ENCODE peak calls at places on chromosomes 5 and 9, in seven cellular contexts. Y is neural progenitor cell, N is uterus, X is spleen, C is GM06990, V is Panc1, Q is kidney. U is an unnamed sample.

GRCh38 chr9:98971168-98971914 is 27.6 kb downstream of the COL15A1 start:
- DNase-seq in Y (no peak), N (no peak), Q (no peak), V (no peak), C (no peak), X (no peak), U (no peak)

GRCh38 chr9:134053401-134053871 is 14.4 kb downstream of the BRD3 start:
- DNase-seq in Y (no peak), V (no peak), N (no peak), X (peak), Q (peak), C (no peak), U (no peak)

GRCh38 chr5:153546566-153546965 is 56.1 kb downstream of the GRIA1 start:
- DNase-seq in N (no peak), V (no peak), Q (no peak), Y (no peak), C (no peak), X (no peak), U (no peak)

GRCh38 chr9:93126825-93127368 is 7.2 kb downstream of the NINJ1 start:
- DNase-seq in N (peak), X (peak), V (no peak), Y (peak), Q (peak), C (no peak), U (no peak)

GRCh38 chr9:129609486-129610192 is 11.3 kb downstream of the C9orf50 start:
- DNase-seq in V (no peak), X (peak), C (no peak), Q (peak), N (peak), Y (peak), U (no peak)

GRCh38 chr5:132837868-132838267 is 7.4 kb upstream of the SHROOM1 start:
- DNase-seq in Q (no peak), Y (no peak), V (no peak), C (no peak), N (no peak), X (no peak), U (no peak)

GRCh38 chr5:121833631-121834420 is 17.9 kb upstream of the FTMT start:
- DNase-seq in V (no peak), Q (no peak), Y (no peak), N (no peak), X (no peak), C (no peak), U (no peak)

GRCh38 chr5:40775085-40775845 is 19.5 kb upstream of the TTC33 start:
- DNase-seq in N (no peak), Q (no peak), X (no peak), V (no peak), C (no peak), Y (no peak), U (no peak)

GRCh38 chr5:93421498-93421897 is 159.5 kb downstream of the NR2F1-AS1 start:
- DNase-seq in V (no peak), C (no peak), Q (no peak), X (no peak), N (no peak), Y (peak), U (no peak)

GRCh38 chr9:87954230-87954629 is 20.1 kb downstream of the CDK20 start:
- DNase-seq in Q (no peak), X (no peak), C (no peak), Y (no peak), N (no peak), V (no peak), U (no peak)

GRCh38 chr9:17906204-17906840 is 327.5 kb downstream of the SH3GL2 start:
- DNase-seq in X (no peak), V (no peak), N (peak), C (peak), Q (peak), Y (peak), U (no peak)

GRCh38 chr5:137700282-137700680 is 35.6 kb downstream of the KLHL3 start:
- DNase-seq in Q (no peak), N (no peak), V (no peak), Y (no peak), X (no peak), C (no peak), U (no peak)

GRCh38 chr5:16464664-16465543 is 696 bp downstream of the ZNF622 start:
- DNase-seq in X (peak), Q (peak), N (no peak), Y (no peak), V (no peak), C (peak), U (no peak)

DNA sequence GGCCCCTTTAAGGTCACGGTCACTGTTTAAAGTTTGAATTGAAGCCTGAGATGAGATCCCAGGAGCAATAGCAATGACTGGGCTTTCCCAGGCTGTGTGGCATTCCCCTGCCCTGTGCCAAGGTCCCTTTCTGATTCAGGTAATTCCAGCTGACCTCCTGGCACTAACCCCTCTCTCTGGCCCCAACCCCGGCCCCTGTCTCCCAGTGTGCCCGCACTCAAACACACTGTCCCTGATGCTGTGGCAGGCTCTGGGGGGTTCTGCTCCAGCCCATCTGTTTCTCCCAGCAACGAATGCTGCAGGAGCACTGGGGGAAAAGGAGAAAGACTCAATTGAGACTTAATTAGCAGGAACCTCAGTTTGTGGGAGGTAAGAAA is 264.8 kb upstream of the PANK3 start:
- DNase-seq in X (no peak), C (no peak), Q (no peak), Y (no peak), V (no peak), N (no peak), U (no peak)
- H3K4me3 ChIP-seq in X (no peak), C (no peak), Q (no peak), Y (no peak), V (no peak), N (no peak), U (no peak)

GRCh38 chr5:33046091-33046490 is 335.0 kb downstream of the NPR3 start:
- DNase-seq in Y (no peak), Q (no peak), X (no peak), N (no peak), C (no peak), V (no peak), U (no peak)

GRCh38 chr5:33049845-33050244 is 338.7 kb downstream of the NPR3 start:
- DNase-seq in Y (no peak), Q (peak), V (peak), C (no peak), X (no peak), N (no peak), U (no peak)

GRCh38 chr5:33049298-33049697 is 338.2 kb downstream of the NPR3 start:
- DNase-seq in N (no peak), V (peak), C (no peak), Y (no peak), X (no peak), Q (peak), U (no peak)

GRCh38 chr5:33043598-33043997 is 332.5 kb downstream of the NPR3 start:
- DNase-seq in Q (no peak), X (no peak), C (no peak), N (no peak), Y (no peak), V (no peak), U (no peak)

GRCh38 chr5:33048315-33048714 is 337.2 kb downstream of the NPR3 start:
- DNase-seq in X (no peak), N (no peak), Y (peak), V (no peak), C (no peak), Q (peak), U (no peak)
- H3K4me3 ChIP-seq in X (no peak), N (no peak), Y (no peak), V (peak), C (no peak), Q (no peak), U (no peak)

DNA sequence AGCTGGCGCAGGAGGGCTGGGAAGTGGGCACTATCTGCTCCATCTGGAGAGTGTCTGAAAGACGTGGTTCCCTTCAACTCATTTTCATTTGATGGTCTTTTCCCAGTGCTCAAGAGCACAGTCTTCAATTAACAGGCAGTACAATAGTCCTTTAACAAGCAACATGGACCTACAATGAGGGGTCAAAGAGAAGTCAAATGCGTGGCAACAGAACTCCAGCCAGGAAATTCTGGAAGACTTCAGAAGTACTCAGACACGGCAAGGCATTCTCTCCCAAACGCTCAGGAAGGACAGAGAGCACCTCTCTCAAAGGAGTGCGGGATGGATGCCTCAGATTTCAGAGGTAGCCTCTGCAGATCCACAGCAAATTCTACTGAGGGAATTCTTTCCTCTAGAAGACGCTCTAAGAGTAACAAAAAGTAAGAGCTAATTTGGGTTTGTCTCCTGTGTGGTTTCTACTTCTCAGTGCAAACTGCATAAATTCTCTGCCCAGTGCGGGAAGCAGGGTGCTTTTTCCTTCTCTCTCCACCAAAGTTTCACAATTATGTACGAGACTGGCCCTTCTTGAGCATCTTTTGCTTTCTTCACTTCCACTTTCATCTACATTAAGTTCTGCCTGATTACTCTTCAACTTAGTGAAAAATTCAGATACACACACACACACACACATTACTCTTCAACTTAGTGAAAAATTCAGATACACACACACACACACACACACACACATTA is 56.4 kb downstream of the LHFPL2 start:
- DNase-seq in X (no peak), C (no peak), V (no peak), Y (no peak), Q (no peak), N (no peak), U (peak)
- H3K4me3 ChIP-seq in X (no peak), C (peak), V (no peak), Y (no peak), Q (no peak), N (no peak), U (no peak)

GRCh38 chr9:136643596-136644342 is 18.9 kb upstream of the EGFL7 start:
- DNase-seq in Q (peak), V (no peak), X (peak), N (no peak), Y (peak), C (no peak), U (no peak)
- H3K4me3 ChIP-seq in Q (no peak), V (peak), X (peak), N (no peak), Y (peak), C (no peak), U (no peak)

GRCh38 chr5:135574493-135574892 is 4.3 kb downstream of the CXCL14 start:
- DNase-seq in Q (no peak), C (no peak), V (no peak), X (no peak), N (no peak), Y (no peak), U (no peak)

GRCh38 chr5:135577421-135577820 is 1.4 kb downstream of the CXCL14 start:
- DNase-seq in Y (no peak), X (no peak), C (no peak), Q (no peak), N (no peak), V (no peak), U (no peak)

GRCh38 chr5:135576075-135576599 is 2.7 kb downstream of the CXCL14 start:
- DNase-seq in N (no peak), C (no peak), Y (peak), X (no peak), Q (no peak), V (no peak), U (no peak)

GRCh38 chr5:135578685-135579341 is at the start of gene CXCL14:
- DNase-seq in V (no peak), Y (peak), C (no peak), N (no peak), Q (peak), X (peak), U (no peak)

GRCh38 chr5:135578305-135578684 is 496 bp downstream of the CXCL14 start:
- DNase-seq in Q (no peak), V (no peak), C (no peak), Y (peak), N (no peak), X (no peak), U (no peak)
- H3K4me3 ChIP-seq in Q (peak), V (no peak), C (no peak), Y (peak), N (no peak), X (peak), U (no peak)